ENCODE peak calls at places on chromosomes 6 and 20, in eight cellular contexts. V is fibroblast of pulmonary artery, U is adrenal gland, E is natural killer cell, D is glutamatergic neuron, S is heart right ventricle, B is GM12865, Y is B cell. F is an unnamed sample.

GRCh38 chr6:127300411-127300810 is 33.7 kb downstream of the RNF146 start:
- DNase-seq in D (peak), U (no peak), Y (no peak), V (peak), E (no peak), B (no peak), S (no peak), F (no peak)

GRCh38 chr6:139289233-139289632 is 2.6 kb downstream of the TXLNB start:
- DNase-seq in B (no peak), S (no peak), D (no peak), U (no peak), E (no peak), Y (no peak), V (no peak), F (no peak)

GRCh38 chr20:45090481-45090880 is 10.4 kb downstream of the KCNS1 start:
- DNase-seq in D (no peak), E (no peak), B (no peak), S (no peak), V (no peak), U (no peak), Y (no peak), F (no peak)

GRCh38 chr20:8693709-8694108 is 375.2 kb upstream of the PLCB4 start:
- DNase-seq in D (no peak), E (no peak), Y (no peak), V (peak), U (no peak), S (no peak), B (no peak), F (no peak)

GRCh38 chr6:21665436-21666199 is 72.1 kb downstream of the SOX4 start:
- DNase-seq in S (peak), U (no peak), Y (peak), D (peak), V (no peak), E (no peak), B (no peak), F (no peak)

GRCh38 chr20:6827472-6827871 is 60.0 kb downstream of the BMP2 start:
- DNase-seq in E (no peak), V (no peak), Y (no peak), U (no peak), S (no peak), D (no peak), B (no peak), F (no peak)

GRCh38 chr6:33967966-33968724 is 164.3 kb upstream of the MLN start:
- DNase-seq in D (no peak), E (no peak), V (no peak), B (no peak), U (no peak), S (no peak), Y (no peak), F (peak)

GRCh38 chr6:105592329-105592728 is 189.4 kb upstream of the PREP start:
- DNase-seq in Y (no peak), S (no peak), U (peak), B (no peak), E (no peak), D (no peak), V (peak), F (no peak)

GRCh38 chr6:8000080-8001035 is 63.8 kb downstream of the BLOC1S5 start:
- DNase-seq in D (no peak), B (no peak), E (no peak), S (no peak), U (no peak), Y (no peak), V (peak), F (no peak)

GRCh38 chr6:157941101-157941863 is 40.4 kb upstream of the SYNJ2 start:
- DNase-seq in D (no peak), V (no peak), E (no peak), S (no peak), U (no peak), Y (no peak), B (no peak), F (no peak)

GRCh38 chr6:32070814-32071466 is 32.7 kb downstream of the CYP21A2 start:
- DNase-seq in U (no peak), S (peak), V (no peak), Y (peak), B (no peak), D (no peak), E (no peak), F (no peak)

GRCh38 chr20:23092861-23093543 is 6.9 kb upstream of the CD93 start:
- DNase-seq in B (no peak), D (no peak), E (no peak), V (no peak), S (no peak), Y (no peak), U (no peak), F (no peak)

GRCh38 chr6:33959661-33960344 is 156.0 kb upstream of the MLN start:
- DNase-seq in E (no peak), B (no peak), U (no peak), V (no peak), D (no peak), Y (no peak), S (no peak), F (no peak)

GRCh38 chr20:22861231-22861980 is 173.7 kb upstream of the SSTR4 start:
- DNase-seq in V (peak), U (no peak), Y (no peak), B (no peak), D (no peak), S (no peak), E (no peak), F (no peak)

GRCh38 chr20:25398363-25399037 is 7.9 kb upstream of the ABHD12 start:
- DNase-seq in U (no peak), Y (no peak), B (no peak), V (no peak), S (no peak), D (no peak), E (no peak), F (no peak)

GRCh38 chr20:38165089-38165965 is at the start of gene TGM2:
- DNase-seq in E (peak), D (peak), S (peak), Y (peak), B (peak), U (peak), V (peak), F (peak)

GRCh38 chr6:113719545-113719944 is 137.6 kb upstream of the MARCKS start:
- DNase-seq in D (no peak), S (no peak), V (peak), E (no peak), Y (no peak), U (no peak), B (no peak), F (no peak)

GRCh38 chr6:335572-335971 is 43.3 kb downstream of the DUSP22 start:
- DNase-seq in B (no peak), E (no peak), U (no peak), D (no peak), S (no peak), V (no peak), Y (no peak), F (no peak)

GRCh38 chr6:130620338-130620781 is 206.8 kb upstream of the SMLR1 start:
- DNase-seq in U (no peak), E (no peak), D (no peak), Y (no peak), B (peak), V (peak), S (no peak), F (no peak)

GRCh38 chr20:48629960-48630315 is 197.9 kb downstream of the PREX1 start:
- DNase-seq in S (no peak), V (no peak), B (no peak), Y (no peak), E (no peak), U (no peak), D (no peak), F (no peak)

GRCh38 chr6:36793913-36794703 is 45.1 kb downstream of the CPNE5 start:
- DNase-seq in D (peak), S (no peak), U (no peak), Y (no peak), V (no peak), E (no peak), B (no peak), F (no peak)

GRCh38 chr6:140105857-140106256 is 731.4 kb upstream of the CITED2 start:
- DNase-seq in E (no peak), V (peak), B (peak), Y (no peak), S (no peak), D (peak), U (peak), F (no peak)

GRCh38 chr6:2658788-2659187 is 91.9 kb downstream of the MYLK4 start:
- DNase-seq in U (no peak), D (no peak), Y (peak), E (no peak), S (no peak), B (peak), V (peak), F (no peak)

GRCh38 chr6:145875496-145876244 is 61.1 kb upstream of the FBXO30 start:
- DNase-seq in Y (no peak), B (no peak), U (no peak), D (no peak), V (peak), S (no peak), E (no peak), F (no peak)

GRCh38 chr6:4253604-4254211 is 118.3 kb upstream of the ECI2 start:
- DNase-seq in U (peak), D (no peak), V (peak), Y (no peak), S (peak), B (no peak), E (no peak), F (no peak)

DNA sequence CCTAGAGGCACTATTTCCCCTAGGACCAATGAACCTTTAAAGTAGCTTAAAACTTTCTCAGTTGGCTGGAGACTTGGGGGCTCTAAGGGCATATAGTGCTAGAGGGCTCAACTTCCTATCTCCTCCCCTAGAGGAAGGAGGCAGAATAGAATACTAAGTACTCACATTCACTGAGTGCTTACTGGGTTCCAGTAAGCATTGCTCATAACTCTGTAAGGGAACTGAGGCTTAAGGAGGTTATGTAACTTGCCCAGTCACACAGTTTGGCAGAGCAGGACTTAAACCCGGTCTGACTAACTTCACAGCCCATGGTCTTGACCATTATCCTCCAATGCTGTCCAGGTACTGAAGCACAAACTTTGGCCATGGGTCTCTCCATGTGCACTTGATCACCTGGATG is 12.5 kb downstream of the SESN1 start:
- DNase-seq in E (no peak), D (no peak), S (no peak), U (no peak), Y (no peak), V (peak), B (no peak), F (no peak)
- TF ChIP-seq CTCF in E (no peak), D (no peak), S (peak), U (no peak), Y (no peak), V (no peak), B (no peak), F (no peak)

DNA sequence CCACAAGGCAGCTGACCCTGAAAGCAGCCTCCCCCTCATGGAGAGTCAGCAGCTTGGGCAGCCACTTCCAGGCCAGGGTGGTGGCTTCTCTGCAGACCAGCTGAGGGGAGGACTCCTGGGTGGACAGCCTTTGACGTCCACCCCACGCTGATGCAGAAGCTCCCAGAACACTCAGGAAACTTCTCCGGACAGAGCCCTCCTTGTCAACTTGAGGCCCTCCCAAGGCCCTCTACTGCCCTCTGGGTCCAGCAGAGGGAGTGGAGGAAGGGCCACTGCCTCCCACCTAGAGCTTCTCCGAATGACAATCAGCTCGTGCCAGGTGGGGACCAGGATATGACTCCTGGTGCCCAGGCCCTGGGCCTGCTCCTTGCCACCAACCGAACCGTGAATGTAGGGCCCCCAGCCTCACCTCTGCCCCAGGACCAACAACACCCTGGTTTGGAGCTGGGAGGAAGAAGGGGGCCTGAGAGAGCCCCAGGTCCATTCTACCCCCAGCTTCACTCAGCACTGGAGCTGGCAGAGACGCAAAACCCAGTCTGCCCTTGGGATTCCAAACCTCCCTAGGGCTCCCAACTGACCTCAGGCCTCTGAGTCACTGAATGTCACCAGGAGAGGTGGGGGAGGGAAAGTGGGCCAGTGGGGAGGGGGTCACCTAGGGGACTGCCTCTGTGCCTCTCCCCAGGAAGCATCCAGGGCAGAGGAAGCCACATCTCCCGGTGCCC is 10.9 kb upstream of the SLC22A7 start:
- DNase-seq in Y (peak), B (no peak), U (peak), E (no peak), D (no peak), S (no peak), V (no peak), F (no peak)
- TF ChIP-seq CTCF in Y (no peak), B (no peak), U (no peak), E (no peak), D (no peak), S (no peak), V (no peak), F (peak)

GRCh38 chr6:35727935-35728662 is 8.7 kb upstream of the ARMC12 start:
- DNase-seq in D (peak), U (peak), S (peak), B (peak), V (peak), E (peak), Y (peak), F (peak)
- TF ChIP-seq CTCF in D (no peak), U (no peak), S (no peak), B (no peak), V (no peak), E (no peak), Y (no peak), F (no peak)

GRCh38 chr20:3276400-3277015 is 37.5 kb upstream of the SLC4A11 start:
- DNase-seq in S (no peak), D (no peak), E (no peak), U (peak), V (peak), Y (no peak), B (peak), F (no peak)
- TF ChIP-seq CTCF in S (peak), D (no peak), E (no peak), U (no peak), V (peak), Y (no peak), B (peak), F (peak)

GRCh38 chr6:118992186-118992795 is 57.3 kb upstream of the MCM9 start:
- DNase-seq in B (no peak), Y (no peak), D (no peak), S (no peak), E (no peak), U (no peak), V (no peak), F (no peak)
- TF ChIP-seq CTCF in B (no peak), Y (no peak), D (no peak), S (no peak), E (no peak), U (no peak), V (no peak), F (no peak)

GRCh38 chr6:41618598-41618997 is 19.7 kb upstream of the MDFI start:
- DNase-seq in V (no peak), D (no peak), B (no peak), U (no peak), Y (no peak), S (no peak), E (no peak), F (no peak)

GRCh38 chr6:41615311-41615710 is 23.0 kb upstream of the MDFI start:
- DNase-seq in D (no peak), B (no peak), Y (no peak), E (no peak), V (no peak), U (no peak), S (no peak), F (no peak)

GRCh38 chr6:41614713-41615112 is 23.6 kb upstream of the MDFI start:
- DNase-seq in S (no peak), V (no peak), E (no peak), Y (no peak), D (no peak), B (no peak), U (no peak), F (no peak)
- TF ChIP-seq CTCF in S (no peak), V (no peak), E (no peak), Y (no peak), D (no peak), B (no peak), U (no peak), F (no peak)

GRCh38 chr20:1995531-1996310 is 1.9 kb upstream of the PDYN start:
- DNase-seq in Y (no peak), D (no peak), V (no peak), B (no peak), E (no peak), S (no peak), U (no peak), F (peak)
- TF ChIP-seq CTCF in Y (no peak), D (no peak), V (no peak), B (no peak), E (no peak), S (no peak), U (no peak), F (no peak)

DNA sequence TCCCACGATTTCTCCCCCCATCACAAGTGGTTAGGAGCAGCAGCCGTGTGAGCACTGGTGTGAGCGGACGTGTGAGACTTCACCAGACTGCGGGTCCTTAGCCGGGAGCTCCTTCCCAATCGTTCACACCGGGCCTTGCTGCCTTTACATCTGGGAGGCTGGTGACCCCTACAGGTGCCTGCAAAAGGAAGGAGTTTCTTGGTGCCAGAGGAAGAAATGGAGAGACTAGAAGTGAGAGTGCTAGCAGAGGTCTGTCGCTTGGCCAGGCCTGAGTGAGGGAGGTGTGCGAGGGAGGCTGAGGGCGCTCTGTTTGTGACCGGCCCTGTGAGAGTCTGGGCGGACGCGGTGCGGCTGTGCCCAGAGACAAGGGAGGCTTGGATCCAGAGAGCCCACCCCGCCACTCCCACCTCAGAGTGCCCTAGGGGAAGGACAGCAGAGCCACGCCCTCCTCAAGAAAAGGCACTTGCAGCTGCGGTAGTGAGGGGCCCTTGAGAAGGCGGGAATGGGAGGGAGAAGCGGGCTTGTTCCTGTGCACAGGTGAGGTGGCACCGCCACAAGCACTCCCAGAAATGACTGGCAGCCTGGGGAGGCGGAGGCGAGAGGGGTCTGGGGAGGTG is 10.0 kb upstream of the ARMC2 start:
- DNase-seq in U (no peak), V (peak), E (peak), B (no peak), D (peak), S (no peak), Y (no peak), F (no peak)
- TF ChIP-seq CTCF in U (no peak), V (peak), E (no peak), B (no peak), D (no peak), S (no peak), Y (no peak), F (peak)

GRCh38 chr6:131792091-131792496 is 15.7 kb upstream of the ENPP1 start:
- DNase-seq in B (no peak), V (no peak), U (no peak), E (no peak), S (no peak), D (no peak), Y (no peak), F (no peak)
- TF ChIP-seq CTCF in B (no peak), V (no peak), U (no peak), E (no peak), S (no peak), D (no peak), Y (no peak), F (no peak)

GRCh38 chr6:144296973-144297372 is 11.8 kb downstream of the UTRN start:
- DNase-seq in V (peak), Y (no peak), D (no peak), S (peak), U (peak), B (no peak), E (no peak), F (no peak)

GRCh38 chr6:144294016-144294415 is 8.9 kb downstream of the UTRN start:
- DNase-seq in B (no peak), S (no peak), Y (no peak), D (no peak), U (no peak), E (no peak), V (peak), F (no peak)

GRCh38 chr6:144295981-144296767 is 11.0 kb downstream of the UTRN start:
- DNase-seq in S (no peak), U (no peak), Y (no peak), E (no peak), D (no peak), V (no peak), B (no peak), F (no peak)

GRCh38 chr6:144298167-144298671 is 13.1 kb downstream of the UTRN start:
- DNase-seq in Y (no peak), D (no peak), U (no peak), V (no peak), B (no peak), S (no peak), E (no peak), F (no peak)

GRCh38 chr6:144297498-144298166 is 12.5 kb downstream of the UTRN start:
- DNase-seq in V (no peak), B (no peak), E (no peak), S (no peak), Y (no peak), U (no peak), D (no peak), F (no peak)
- TF ChIP-seq CTCF in V (no peak), B (no peak), E (no peak), S (no peak), Y (no peak), U (no peak), D (no peak), F (no peak)

F was measured in type B pancreatic cell.